ENCODE peak calls at places on chromosomes 2 and 18, in eight cellular contexts. F, S, U, V, L, N, A and Z are unnamed samples.

GRCh38 chr2:85780316-85781092 is 26.7 kb downstream of the ATOH8 start:
- DNase-seq in F (no peak), S (no peak), U (no peak), V (no peak), L (no peak), N (no peak), A (no peak), Z (no peak)

GRCh38 chr2:74646201-74646600 is 1.9 kb downstream of the M1AP start:
- DNase-seq in F (no peak), S (no peak), U (no peak), V (no peak), L (no peak), N (no peak), A (no peak), Z (no peak)

GRCh38 chr2:8414946-8415869 is 266.6 kb upstream of the ID2 start:
- DNase-seq in F (no peak), S (no peak), U (no peak), V (no peak), L (no peak), N (no peak), A (no peak), Z (no peak)

GRCh38 chr18:49839012-49839411 is 25.7 kb upstream of the ACAA2 start:
- DNase-seq in F (no peak), S (peak), U (no peak), V (no peak), L (no peak), N (no peak), A (peak), Z (no peak)

GRCh38 chr2:45342-46130 is 769 bp downstream of the FAM110C start:
- DNase-seq in F (no peak), S (no peak), U (no peak), V (no peak), L (no peak), N (no peak), A (no peak), Z (no peak)

GRCh38 chr18:75293591-75293990 is 83.0 kb downstream of the TSHZ1 start:
- DNase-seq in F (peak), S (peak), U (no peak), V (no peak), L (no peak), N (no peak), A (peak), Z (no peak)

GRCh38 chr18:3525870-3526420 is 76.0 kb downstream of the TGIF1 start:
- DNase-seq in F (no peak), S (no peak), U (no peak), V (peak), L (no peak), N (no peak), A (no peak), Z (peak)

GRCh38 chr18:46401486-46402115 is 255.4 kb downstream of the LOXHD1 start:
- DNase-seq in F (no peak), S (no peak), U (no peak), V (no peak), L (no peak), N (no peak), A (no peak), Z (no peak)

GRCh38 chr2:137091704-137092103 is 326.4 kb downstream of the THSD7B start:
- DNase-seq in F (no peak), S (peak), U (no peak), V (no peak), L (no peak), N (no peak), A (no peak), Z (no peak)

GRCh38 chr18:63267990-63268721 is 51.4 kb downstream of the BCL2 start:
- DNase-seq in F (no peak), S (peak), U (no peak), V (no peak), L (no peak), N (no peak), A (no peak), Z (no peak)

GRCh38 chr18:32576296-32576916 is 105.7 kb upstream of the GAREM1 start:
- DNase-seq in F (no peak), S (peak), U (no peak), V (no peak), L (no peak), N (peak), A (peak), Z (peak)

GRCh38 chr2:102615620-102616436 is 3.5 kb upstream of the SLC9A2 start:
- DNase-seq in F (peak), S (peak), U (peak), V (peak), L (peak), N (peak), A (peak), Z (no peak)

GRCh38 chr2:112579280-112579679 is 5.1 kb upstream of the CHCHD5 start:
- DNase-seq in F (peak), S (peak), U (no peak), V (no peak), L (no peak), N (no peak), A (peak), Z (peak)

GRCh38 chr2:21866316-21866715 is 742.5 kb downstream of the TDRD15 start:
- DNase-seq in F (no peak), S (no peak), U (no peak), V (no peak), L (no peak), N (no peak), A (no peak), Z (no peak)

GRCh38 chr2:150572961-150573395 is 85.5 kb upstream of the RND3 start:
- DNase-seq in F (no peak), S (no peak), U (no peak), V (no peak), L (no peak), N (no peak), A (no peak), Z (no peak)

GRCh38 chr2:137937778-137938177 is 26.5 kb upstream of the HNMT start:
- DNase-seq in F (no peak), S (no peak), U (no peak), V (no peak), L (no peak), N (no peak), A (no peak), Z (no peak)

GRCh38 chr2:38409136-38409903 is 32.2 kb upstream of the ATL2 start:
- DNase-seq in F (no peak), S (no peak), U (peak), V (no peak), L (no peak), N (no peak), A (peak), Z (no peak)

GRCh38 chr2:23360571-23361125 is 24.3 kb upstream of the KLHL29 start:
- DNase-seq in F (no peak), S (no peak), U (no peak), V (no peak), L (no peak), N (no peak), A (peak), Z (no peak)

GRCh38 chr18:2568605-2569004 is 2.7 kb downstream of the METTL4 start:
- DNase-seq in F (no peak), S (no peak), U (no peak), V (no peak), L (no peak), N (no peak), A (no peak), Z (no peak)

GRCh38 chr18:9475643-9476580 is 599 bp downstream of the RALBP1 start:
- DNase-seq in F (no peak), S (peak), U (peak), V (peak), L (no peak), N (peak), A (peak), Z (no peak)

GRCh38 chr18:59582395-59582794 is 114.8 kb downstream of the CCBE1 start:
- DNase-seq in F (no peak), S (no peak), U (no peak), V (no peak), L (no peak), N (peak), A (no peak), Z (no peak)

GRCh38 chr18:62996552-62996951 is 281.2 kb downstream of the PHLPP1 start:
- DNase-seq in F (no peak), S (no peak), U (no peak), V (no peak), L (no peak), N (no peak), A (no peak), Z (no peak)

GRCh38 chr18:76426738-76427305 is 68.2 kb downstream of the ZNF516 start:
- DNase-seq in F (no peak), S (peak), U (no peak), V (peak), L (peak), N (peak), A (peak), Z (no peak)

GRCh38 chr2:17749753-17750438 is 3.7 kb downstream of the SMC6 start:
- DNase-seq in F (no peak), S (no peak), U (no peak), V (no peak), L (no peak), N (no peak), A (no peak), Z (no peak)

GRCh38 chr18:21904856-21905255 is 164.3 kb downstream of the MIB1 start:
- DNase-seq in F (no peak), S (peak), U (peak), V (no peak), L (no peak), N (no peak), A (no peak), Z (no peak)

GRCh38 chr2:196059491-196059960 is 9.1 kb downstream of the DNAH7 start:
- DNase-seq in F (no peak), S (no peak), U (no peak), V (no peak), L (no peak), N (no peak), A (no peak), Z (no peak)

GRCh38 chr2:174035981-174036742 is 71.0 kb upstream of the SP3 start:
- DNase-seq in F (no peak), S (peak), U (no peak), V (peak), L (no peak), N (no peak), A (peak), Z (no peak)

GRCh38 chr2:12330916-12331315 is 385.8 kb upstream of the TRIB2 start:
- DNase-seq in F (no peak), S (peak), U (no peak), V (no peak), L (no peak), N (no peak), A (peak), Z (no peak)

DNA sequence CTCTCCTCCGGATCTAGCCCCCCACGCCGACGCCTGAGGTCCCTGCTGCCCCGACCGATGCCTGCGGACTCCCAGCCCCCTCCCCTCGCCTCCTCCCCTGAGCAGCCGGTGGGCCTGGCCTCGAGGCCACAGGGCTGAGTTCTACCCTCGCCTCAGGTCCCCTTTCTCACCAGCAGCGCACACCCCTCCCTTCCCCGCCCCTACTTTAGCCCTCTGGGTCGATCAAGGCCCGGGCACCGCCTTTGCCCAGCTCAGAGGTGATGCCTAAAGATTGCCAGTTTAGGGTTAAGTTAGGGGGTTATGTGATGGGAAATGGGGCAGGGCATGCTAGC is 5.7 kb upstream of the SIX3 start:
- DNase-seq in F (no peak), S (no peak), U (no peak), V (no peak), L (no peak), N (no peak), A (no peak), Z (no peak)
- H3K4me3 ChIP-seq in F (no peak), S (no peak), U (no peak), V (no peak), L (no peak), N (no peak), A (no peak), Z (no peak)

GRCh38 chr2:181949047-181949446 is 36.6 kb upstream of the PPP1R1C start:
- DNase-seq in F (peak), S (peak), U (no peak), V (no peak), L (no peak), N (no peak), A (peak), Z (no peak)

GRCh38 chr2:181948227-181948626 is 37.4 kb upstream of the PPP1R1C start:
- DNase-seq in F (no peak), S (peak), U (no peak), V (no peak), L (no peak), N (no peak), A (no peak), Z (no peak)

GRCh38 chr2:181944914-181945291 is 40.8 kb upstream of the PPP1R1C start:
- DNase-seq in F (no peak), S (no peak), U (no peak), V (no peak), L (no peak), N (no peak), A (no peak), Z (no peak)

GRCh38 chr2:181946444-181947127 is 39.1 kb upstream of the PPP1R1C start:
- DNase-seq in F (no peak), S (no peak), U (no peak), V (no peak), L (no peak), N (no peak), A (no peak), Z (no peak)

DNA sequence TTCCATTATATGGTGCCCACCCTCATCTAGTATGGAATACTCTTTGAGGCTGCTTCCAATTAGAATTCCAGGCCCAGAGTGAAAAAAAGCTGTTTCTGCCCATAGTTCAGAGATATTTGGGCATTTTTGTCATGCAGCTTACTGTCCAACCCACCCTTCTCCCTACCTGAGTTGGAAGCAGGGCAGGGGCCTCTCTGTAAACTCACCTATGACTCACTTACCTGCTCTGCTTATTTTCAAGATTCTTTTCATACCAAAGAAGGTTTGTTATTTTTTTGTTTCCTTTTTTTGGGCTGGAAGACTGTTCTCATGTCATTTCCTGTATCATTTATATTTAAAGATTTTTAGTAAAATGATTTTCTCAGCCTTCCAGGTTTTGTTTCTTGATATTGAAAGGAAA is 38.4 kb upstream of the PPP1R1C start:
- DNase-seq in F (no peak), S (no peak), U (no peak), V (no peak), L (no peak), N (no peak), A (no peak), Z (no peak)
- H3K4me3 ChIP-seq in F (no peak), S (no peak), U (no peak), V (no peak), L (no peak), N (no peak), A (no peak), Z (no peak)

DNA sequence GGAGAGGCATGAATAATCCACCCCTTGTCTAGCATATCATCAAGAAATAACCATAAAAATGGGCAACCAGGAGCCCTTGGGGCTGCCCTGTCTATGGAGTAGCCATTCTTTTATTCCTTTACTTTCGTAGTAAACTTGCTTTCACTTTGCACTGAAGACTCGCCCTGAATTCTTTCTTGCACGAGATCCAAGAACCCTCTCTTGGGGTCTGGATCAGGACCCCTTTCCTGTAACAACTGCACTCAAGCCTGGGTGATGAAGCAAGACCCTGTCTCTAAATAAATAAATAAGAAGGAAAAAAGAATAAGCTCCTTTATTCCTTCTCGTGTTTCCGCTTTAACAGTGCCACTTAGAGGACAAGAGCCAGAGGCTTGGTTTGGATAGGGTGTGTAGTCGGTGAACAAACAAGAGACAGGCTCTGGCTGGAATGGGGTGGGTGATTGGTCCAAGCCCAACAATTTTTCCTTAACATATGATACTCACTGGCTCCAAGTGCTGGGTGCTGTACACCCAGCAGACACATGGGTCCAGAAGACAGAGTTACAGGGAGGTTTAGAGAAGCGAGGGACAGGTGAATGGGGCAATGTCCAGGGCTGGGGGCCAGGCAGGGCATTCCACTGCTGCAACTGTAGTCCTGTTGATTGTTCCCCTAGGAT is 77.6 kb downstream of the NCAPH start:
- DNase-seq in F (no peak), S (no peak), U (no peak), V (no peak), L (no peak), N (no peak), A (no peak), Z (no peak)
- H3K4me3 ChIP-seq in F (peak), S (no peak), U (peak), V (peak), L (no peak), N (no peak), A (peak), Z (peak)

DNA sequence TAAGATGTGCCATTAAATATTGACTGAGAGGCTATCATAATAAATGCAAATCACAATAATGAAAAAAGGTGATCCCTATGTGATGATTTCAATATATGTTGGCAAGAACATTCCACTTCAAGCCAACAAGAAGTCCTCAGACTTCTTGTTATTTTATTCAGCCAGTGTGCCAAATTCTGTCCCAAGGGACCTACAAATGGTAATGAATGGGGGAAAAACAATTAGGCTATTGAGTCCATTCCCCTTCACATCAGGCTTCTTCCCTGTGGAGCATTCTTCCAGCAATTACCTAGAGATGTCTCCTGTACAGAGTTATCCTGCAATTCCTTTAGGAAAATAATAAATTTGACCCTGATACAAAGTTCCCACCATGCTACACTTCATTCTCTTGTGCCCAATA is 144.4 kb downstream of the PIEZO2 start:
- DNase-seq in F (no peak), S (no peak), U (no peak), V (no peak), L (no peak), N (no peak), A (no peak), Z (no peak)
- H3K4me3 ChIP-seq in F (no peak), S (no peak), U (no peak), V (no peak), L (no peak), N (no peak), A (no peak), Z (no peak)

GRCh38 chr2:201259216-201259615 is 1.1 kb upstream of the CASP8 start:
- DNase-seq in F (no peak), S (no peak), U (no peak), V (no peak), L (no peak), N (no peak), A (no peak), Z (no peak)
- H3K4me3 ChIP-seq in F (no peak), S (peak), U (no peak), V (peak), L (no peak), N (no peak), A (peak), Z (peak)